ENCODE peak calls at places on chromosomes 16 and 17, in six cellular contexts. M is A549, A is endothelial cell of umbilical vein, D is H1, T is HepG2, H is WTC11. V is an unnamed sample.
A peak's percentile ranks its signal among the peaks of the same experiment; 100 is the strongest.

GRCh38 chr16:12158428-12158827 is 181.9 kb downstream of the SNX29 start:
- DNase-seq in M (no peak), A (no peak), D (no peak), T (no peak), H (no peak), V (no peak)

GRCh38 chr17:5282639-5283217 is 644 bp downstream of the RABEP1 start:
- DNase-seq in M (peak; percentile 47), A (peak; percentile 37), D (no peak), T (no peak), H (peak; percentile 16), V (no peak)

GRCh38 chr16:4862639-4863038 is 15.4 kb downstream of the UBN1 start:
- DNase-seq in M (no peak), A (no peak), D (no peak), T (no peak), H (no peak), V (no peak)

GRCh38 chr16:3058173-3059030 is 7.0 kb upstream of the IL32 start:
- DNase-seq in M (peak; percentile 64), A (no peak), D (peak; percentile 83), T (peak; percentile 36), H (peak; percentile 76), V (peak; percentile 61)

GRCh38 chr17:8656693-8657092 is 26.2 kb upstream of the MYH10 start:
- DNase-seq in M (no peak), A (no peak), D (no peak), T (no peak), H (no peak), V (no peak)

GRCh38 chr17:65856865-65857264 is 295.4 kb upstream of the AXIN2 start:
- DNase-seq in M (no peak), A (no peak), D (no peak), T (no peak), H (no peak), V (no peak)

GRCh38 chr16:18945233-18945632 is 19.0 kb upstream of the SMG1 start:
- DNase-seq in M (no peak), A (no peak), D (no peak), T (no peak), H (peak; percentile 39), V (no peak)

GRCh38 chr16:21603920-21604319 is 4.5 kb downstream of the METTL9 start:
- DNase-seq in M (no peak), A (no peak), D (no peak), T (peak; percentile 54), H (no peak), V (peak; percentile 32)

GRCh38 chr17:13597723-13598347 is 3.9 kb downstream of the HS3ST3A1 start:
- DNase-seq in M (peak; percentile 59), A (peak; percentile 27), D (no peak), T (peak; percentile 45), H (peak; percentile 19), V (peak; percentile 25)

GRCh38 chr17:2564876-2565275 is 28.6 kb upstream of the PAFAH1B1 start:
- DNase-seq in M (peak; percentile 77), A (no peak), D (no peak), T (peak; percentile 30), H (no peak), V (no peak)

GRCh38 chr17:67672592-67672991 is 45.1 kb upstream of the NOL11 start:
- DNase-seq in M (no peak), A (no peak), D (no peak), T (no peak), H (no peak), V (no peak)

GRCh38 chr17:55527520-55528118 is 16.4 kb upstream of the SMIM36 start:
- DNase-seq in M (peak; percentile 71), A (peak; percentile 71), D (peak; percentile 50), T (peak; percentile 39), H (peak; percentile 34), V (peak; percentile 29)

GRCh38 chr16:12617401-12617819 is 186.3 kb downstream of the CPPED1 start:
- DNase-seq in M (no peak), A (no peak), D (no peak), T (no peak), H (no peak), V (no peak)

GRCh38 chr16:17423195-17423594 is 47.6 kb downstream of the XYLT1 start:
- DNase-seq in M (no peak), A (no peak), D (peak; percentile 56), T (no peak), H (peak; percentile 19), V (no peak)

GRCh38 chr16:57863434-57864160 is 61.3 kb upstream of the KIFC3 start:
- DNase-seq in M (peak; percentile 86), A (peak; percentile 76), D (no peak), T (peak; percentile 68), H (peak; percentile 64), V (peak; percentile 55)

GRCh38 chr16:57862698-57863433 is 60.6 kb upstream of the KIFC3 start:
- DNase-seq in M (peak; percentile 82), A (no peak), D (no peak), T (peak; percentile 96), H (no peak), V (no peak)

GRCh38 chr16:57858635-57859034 is 56.3 kb upstream of the KIFC3 start:
- DNase-seq in M (no peak), A (no peak), D (no peak), T (no peak), H (no peak), V (no peak)

GRCh38 chr16:57855188-57855587 is 52.9 kb upstream of the KIFC3 start:
- DNase-seq in M (no peak), A (no peak), D (no peak), T (no peak), H (no peak), V (no peak)

DNA sequence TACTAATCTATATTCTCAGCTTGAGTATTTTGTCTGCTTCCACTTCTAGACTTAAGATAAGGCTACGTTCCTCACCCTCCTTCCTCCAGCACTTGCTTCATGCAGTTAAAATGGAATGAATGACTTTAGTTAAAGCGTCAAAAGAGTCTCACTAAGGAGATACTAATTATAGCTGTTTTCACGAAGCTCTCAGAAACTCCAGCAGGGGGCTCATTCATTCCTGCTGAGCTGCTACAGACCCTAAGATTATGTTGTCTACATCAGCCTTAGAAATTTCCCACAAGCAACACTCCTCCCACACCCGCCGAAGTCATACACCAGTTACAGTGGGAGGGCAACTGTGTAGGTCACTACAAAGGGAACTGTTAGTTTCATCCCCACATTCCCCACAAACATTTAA is 57.0 kb upstream of the KIFC3 start:
- DNase-seq in M (peak; percentile 82), A (peak; percentile 31), D (no peak), T (peak; percentile 67), H (peak; percentile 41), V (peak; percentile 52)
- TF ChIP-seq JUN in M (no peak), A (no peak), D (no peak), T (no peak), H (no peak), V (no peak)

GRCh38 chr16:31092330-31092729 is 2.3 kb downstream of the VKORC1 start:
- DNase-seq in M (no peak), A (no peak), D (no peak), T (no peak), H (no peak), V (no peak)

GRCh38 chr16:31094424-31095120 is at the start of gene VKORC1:
- DNase-seq in M (peak; percentile 99), A (peak; percentile 97), D (peak; percentile 90), T (peak; percentile 98), H (peak; percentile 95), V (peak; percentile 98)

GRCh38 chr16:31090540-31090939 is 1.8 kb upstream of the PRSS53 start:
- DNase-seq in M (no peak), A (no peak), D (no peak), T (no peak), H (no peak), V (no peak)

GRCh38 chr16:31094088-31094423 is 541 bp downstream of the VKORC1 start:
- DNase-seq in M (no peak), A (peak; percentile 36), D (no peak), T (no peak), H (peak; percentile 32), V (no peak)

DNA sequence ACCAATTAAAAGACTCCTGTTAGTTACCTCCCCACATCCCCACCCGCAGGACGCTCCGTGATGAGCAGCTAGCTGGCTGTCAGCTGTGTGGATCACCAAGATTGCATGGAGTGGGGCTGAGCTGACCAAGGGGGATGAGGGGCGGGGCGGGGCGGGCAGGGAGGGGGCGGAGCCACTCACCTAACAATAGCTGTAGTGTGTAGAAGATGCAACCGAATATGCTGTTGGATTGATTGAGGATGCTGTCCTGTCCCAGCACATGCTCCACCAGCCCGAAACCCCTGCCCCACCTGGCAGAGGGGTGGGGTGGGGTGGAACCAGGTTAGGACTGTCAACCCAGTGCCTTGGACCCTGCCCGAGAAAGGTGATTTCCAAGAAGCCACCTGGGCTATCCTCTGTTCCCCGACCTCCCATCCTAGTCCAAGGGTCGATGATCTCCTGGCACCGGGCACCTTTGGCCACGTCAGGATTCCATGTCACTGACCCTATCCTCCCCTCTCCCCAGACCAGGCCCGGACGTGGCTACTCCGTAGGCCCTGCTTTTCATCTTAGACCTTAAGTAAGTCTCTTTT is 1.4 kb downstream of the VKORC1 start:
- DNase-seq in M (peak; percentile 31), A (no peak), D (peak; percentile 61), T (peak; percentile 74), H (peak; percentile 46), V (peak; percentile 74)
- TF ChIP-seq JUN in M (no peak), A (no peak), D (no peak), T (no peak), H (no peak), V (no peak)

GRCh38 chr17:76517638-76518038 is 16.4 kb upstream of the RHBDF2 start:
- DNase-seq in M (no peak), A (no peak), D (no peak), T (peak; percentile 50), H (no peak), V (no peak)

GRCh38 chr17:76521262-76521661 is 16.2 kb downstream of the CYGB start:
- DNase-seq in M (no peak), A (no peak), D (no peak), T (no peak), H (no peak), V (no peak)

GRCh38 chr17:76519048-76519614 is 17.9 kb upstream of the RHBDF2 start:
- DNase-seq in M (no peak), A (no peak), D (no peak), T (no peak), H (no peak), V (no peak)

GRCh38 chr17:76523084-76524037 is 14.1 kb downstream of the CYGB start:
- DNase-seq in M (peak; percentile 75), A (peak; percentile 60), D (peak; percentile 96), T (peak; percentile 53), H (peak; percentile 88), V (peak; percentile 84)

GRCh38 chr17:76519667-76520066 is 17.8 kb downstream of the CYGB start:
- DNase-seq in M (no peak), A (no peak), D (no peak), T (no peak), H (no peak), V (no peak)
- TF ChIP-seq JUN in M (no peak), A (no peak), D (no peak), T (no peak), H (no peak), V (no peak)

DNA sequence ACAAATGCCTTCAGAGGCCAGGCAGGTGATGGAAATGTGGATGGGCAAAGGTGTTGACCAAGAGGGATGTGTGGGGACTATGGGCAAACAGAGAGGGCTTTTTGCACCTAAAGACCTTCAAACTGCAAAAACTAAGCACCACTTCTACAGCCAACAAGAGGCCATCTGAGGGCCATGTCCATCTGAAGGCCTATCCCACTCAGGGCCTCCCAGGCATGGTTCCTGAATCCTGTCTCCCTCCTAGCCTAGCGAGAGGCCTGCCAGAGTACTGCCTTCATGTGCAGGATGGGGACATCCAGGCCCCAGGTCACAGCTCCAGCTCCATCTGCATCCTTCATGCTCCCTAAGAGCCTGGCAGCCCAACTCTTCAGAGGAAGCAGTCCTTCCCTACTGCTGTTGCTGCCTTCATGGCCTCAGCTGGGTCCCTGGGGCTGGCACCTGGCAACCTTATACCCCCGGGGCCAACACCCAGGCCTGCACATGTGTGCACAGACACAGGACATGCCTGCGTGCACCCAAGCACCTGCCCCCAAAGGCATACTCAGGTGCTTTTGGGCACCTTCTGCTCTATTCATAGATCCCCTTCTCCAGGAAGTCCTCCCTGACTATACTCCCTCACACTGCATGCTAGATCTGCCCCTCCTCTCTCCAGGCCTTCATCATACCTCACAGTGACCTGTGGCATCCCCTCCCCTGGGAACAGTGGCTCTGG is 95.2 kb downstream of the C16orf78 start:
- DNase-seq in M (no peak), A (no peak), D (peak; percentile 35), T (no peak), H (no peak), V (no peak)
- TF ChIP-seq JUN in M (no peak), A (no peak), D (no peak), T (no peak), H (no peak), V (no peak)

V was measured in K562.